ENCODE peak calls at places on chromosomes 2 and 18, in nine cellular contexts. H is Peyer's patch; Z is heart left ventricle; E is GM12865; M is HCT116; A is iris pigment epithelial cell; U is T follicular helper cell; R is CD4-positive, alpha-beta memory T cell; Q is effector memory CD4-positive, alpha-beta T cell. N is an unnamed sample.

GRCh38 chr2:128316777-128317185 is 1.9 kb downstream of the HS6ST1 start:
- DNase-seq in H (peak), Z (no peak), E (peak), M (no peak), A (no peak), U (no peak), R (no peak), Q (no peak), N (no peak)

GRCh38 chr2:36812196-36812595 is 115.7 kb downstream of the VIT start:
- DNase-seq in H (no peak), Z (no peak), E (no peak), M (peak), A (peak), U (no peak), R (no peak), Q (no peak), N (peak)

GRCh38 chr18:44464401-44465185 is 216.1 kb upstream of the SETBP1 start:
- DNase-seq in H (no peak), Z (no peak), E (no peak), M (no peak), A (no peak), U (no peak), R (no peak), Q (no peak), N (peak)

GRCh38 chr2:123179526-123179925 is 845.6 kb upstream of the CNTNAP5 start:
- DNase-seq in H (no peak), Z (no peak), E (no peak), M (no peak), A (peak), U (no peak), R (no peak), Q (no peak), N (peak)

GRCh38 chr2:3520591-3520990 is 1.3 kb upstream of the ADI1 start:
- DNase-seq in H (peak), Z (no peak), E (no peak), M (no peak), A (no peak), U (no peak), R (no peak), Q (no peak), N (no peak)

GRCh38 chr2:189412330-189412953 is 28.8 kb upstream of the WDR75 start:
- DNase-seq in H (peak), Z (no peak), E (peak), M (peak), A (peak), U (peak), R (peak), Q (peak), N (peak)

GRCh38 chr2:78351208-78351607 is 674.3 kb upstream of the REG3G start:
- DNase-seq in H (no peak), Z (no peak), E (no peak), M (no peak), A (peak), U (no peak), R (no peak), Q (no peak), N (peak)

GRCh38 chr2:112784199-112785189 is at the start of gene IL1A:
- DNase-seq in H (peak), Z (no peak), E (peak), M (peak), A (peak), U (no peak), R (no peak), Q (no peak), N (peak)

GRCh38 chr2:47655563-47655880 is 127.4 kb upstream of the MSH6 start:
- DNase-seq in H (no peak), Z (no peak), E (peak), M (no peak), A (no peak), U (no peak), R (no peak), Q (no peak), N (no peak)

GRCh38 chr2:85215074-85216050 is 82.2 kb downstream of the TCF7L1 start:
- DNase-seq in H (peak), Z (peak), E (peak), M (no peak), A (peak), U (no peak), R (no peak), Q (no peak), N (peak)

GRCh38 chr2:196274387-196274809 is 103.0 kb upstream of the STK17B start:
- DNase-seq in H (peak), Z (peak), E (peak), M (no peak), A (peak), U (peak), R (no peak), Q (no peak), N (peak)

GRCh38 chr18:13493071-13493470 is 233.3 kb downstream of the FAM210A start:
- DNase-seq in H (no peak), Z (no peak), E (no peak), M (no peak), A (no peak), U (no peak), R (no peak), Q (no peak), N (no peak)

GRCh38 chr2:197086500-197086899 is 160.0 kb upstream of the PGAP1 start:
- DNase-seq in H (no peak), Z (no peak), E (peak), M (no peak), A (no peak), U (no peak), R (no peak), Q (no peak), N (no peak)

GRCh38 chr18:36298113-36298701 is 694 bp downstream of the FHOD3 start:
- DNase-seq in H (no peak), Z (peak), E (peak), M (no peak), A (no peak), U (no peak), R (no peak), Q (no peak), N (no peak)

GRCh38 chr2:6492573-6492972 is 373.1 kb downstream of the CMPK2 start:
- DNase-seq in H (no peak), Z (no peak), E (no peak), M (no peak), A (no peak), U (no peak), R (no peak), Q (no peak), N (no peak)

GRCh38 chr2:30871440-30871839 is 64.2 kb upstream of the CAPN13 start:
- DNase-seq in H (no peak), Z (no peak), E (no peak), M (no peak), A (no peak), U (no peak), R (no peak), Q (no peak), N (no peak)

GRCh38 chr2:23393722-23394121 is 8.7 kb downstream of the KLHL29 start:
- DNase-seq in H (no peak), Z (no peak), E (no peak), M (no peak), A (no peak), U (no peak), R (no peak), Q (no peak), N (no peak)

GRCh38 chr2:46796843-46797625 is 118.6 kb downstream of the MCFD2 start:
- DNase-seq in H (no peak), Z (no peak), E (no peak), M (no peak), A (no peak), U (no peak), R (no peak), Q (no peak), N (no peak)

GRCh38 chr18:5285326-5285725 is 10.2 kb downstream of the ZBTB14 start:
- DNase-seq in H (no peak), Z (peak), E (no peak), M (no peak), A (no peak), U (no peak), R (no peak), Q (no peak), N (no peak)

GRCh38 chr2:55133467-55134315 is 83.4 kb upstream of the RTN4 start:
- DNase-seq in H (peak), Z (peak), E (peak), M (no peak), A (peak), U (peak), R (peak), Q (peak), N (peak)

GRCh38 chr18:63237486-63237885 is 82.1 kb downstream of the BCL2 start:
- DNase-seq in H (no peak), Z (no peak), E (no peak), M (no peak), A (no peak), U (no peak), R (no peak), Q (no peak), N (peak)

GRCh38 chr18:79460445-79461300 is 64.9 kb downstream of the NFATC1 start:
- DNase-seq in H (peak), Z (no peak), E (peak), M (no peak), A (no peak), U (no peak), R (no peak), Q (no peak), N (no peak)

GRCh38 chr2:210630904-210631560 is 74.6 kb downstream of the CPS1 start:
- DNase-seq in H (no peak), Z (no peak), E (no peak), M (no peak), A (no peak), U (no peak), R (no peak), Q (no peak), N (no peak)

GRCh38 chr2:174605687-174606086 is 8.1 kb upstream of the WIPF1 start:
- DNase-seq in H (no peak), Z (no peak), E (peak), M (peak), A (peak), U (no peak), R (no peak), Q (no peak), N (peak)

GRCh38 chr2:169716229-169716886 is 17.3 kb upstream of the KLHL23 start:
- DNase-seq in H (peak), Z (peak), E (no peak), M (no peak), A (peak), U (no peak), R (no peak), Q (no peak), N (peak)

GRCh38 chr18:76351961-76352581 is 143.0 kb downstream of the ZNF516 start:
- DNase-seq in H (peak), Z (no peak), E (no peak), M (no peak), A (peak), U (no peak), R (no peak), Q (no peak), N (peak)

GRCh38 chr2:145431181-145431951 is 911.4 kb upstream of the ZEB2 start:
- DNase-seq in H (no peak), Z (no peak), E (no peak), M (no peak), A (no peak), U (no peak), R (no peak), Q (no peak), N (peak)

GRCh38 chr2:234474654-234475053 is 22.2 kb downstream of the ARL4C start:
- DNase-seq in H (no peak), Z (no peak), E (no peak), M (no peak), A (no peak), U (no peak), R (no peak), Q (no peak), N (no peak)

GRCh38 chr18:3458952-3459853 is 9.2 kb downstream of the TGIF1 start:
- DNase-seq in H (no peak), Z (no peak), E (peak), M (no peak), A (peak), U (no peak), R (peak), Q (no peak), N (peak)

GRCh38 chr2:199742884-199743283 is 108.1 kb downstream of the FTCDNL1 start:
- DNase-seq in H (no peak), Z (no peak), E (no peak), M (no peak), A (no peak), U (no peak), R (no peak), Q (no peak), N (no peak)